ENCODE peak calls at places on chromosomes 2 and 18, in four cellular contexts. L is non-pigmented ciliary epithelial cell; S is choroid plexus epithelial cell; J is stimulated activated CD4-positive, alpha-beta T cell treated with anti-CD3 and anti-CD28 coated beads, Interleukin-1b, Interleukin-23, amount 100 ng/mL, for 48 hours. N is an unnamed sample.

GRCh38 chr2:109614715-109615636 is 812 bp downstream of the SOWAHC start:
- DNase-seq in L (no peak), J (no peak), S (no peak), N (no peak)

GRCh38 chr2:39265315-39265714 is 21.5 kb upstream of the CDKL4 start:
- DNase-seq in L (no peak), S (no peak), J (no peak), N (no peak)

GRCh38 chr2:181474227-181474626 is 17.0 kb downstream of the ITGA4 start:
- DNase-seq in L (no peak), S (no peak), J (no peak), N (no peak)

GRCh38 chr2:207663870-207664545 is 38.8 kb upstream of the METTL21A start:
- DNase-seq in J (no peak), L (no peak), S (no peak), N (no peak)

GRCh38 chr2:98502556-98503335 is 58.1 kb downstream of the INPP4A start:
- DNase-seq in L (no peak), J (no peak), S (peak), N (peak)

GRCh38 chr2:67996772-67997527 is 65.9 kb downstream of the C1D start:
- DNase-seq in L (no peak), S (no peak), J (no peak), N (no peak)

GRCh38 chr2:218659258-218659987 is at the start of the genes BCS1L and ZNF142:
- DNase-seq in S (peak), J (peak), L (peak), N (peak)

GRCh38 chr2:186891219-186891621 is 42.2 kb upstream of the ZSWIM2 start:
- DNase-seq in S (peak), L (peak), J (no peak), N (peak)

GRCh38 chr18:24246143-24246542 is 107.3 kb downstream of the CABYR start:
- DNase-seq in J (peak), L (no peak), S (no peak), N (no peak)

GRCh38 chr2:160719116-160719515 is 225.5 kb upstream of the RBMS1 start:
- DNase-seq in L (peak), S (peak), J (no peak), N (peak)

GRCh38 chr18:30903566-30903965 is 139.0 kb downstream of the DSC3 start:
- DNase-seq in J (no peak), S (peak), L (peak), N (no peak)

GRCh38 chr18:40109251-40110049 is 1845.6 kb upstream of the PIK3C3 start:
- DNase-seq in J (no peak), L (no peak), S (no peak), N (no peak)

GRCh38 chr2:9596621-9597311 is 34.0 kb downstream of the YWHAQ start:
- DNase-seq in L (no peak), S (no peak), J (no peak), N (no peak)

GRCh38 chr2:127917916-127918315 is 32.2 kb upstream of the AMMECR1L start:
- DNase-seq in S (peak), J (no peak), L (no peak), N (peak)

GRCh38 chr2:40034198-40034597 is 255.1 kb upstream of the THUMPD2 start:
- DNase-seq in S (peak), J (no peak), L (peak), N (peak)

GRCh38 chr18:57095884-57096283 is 51.0 kb upstream of the BOD1L2 start:
- DNase-seq in J (no peak), S (peak), L (peak), N (peak)

GRCh38 chr2:191657977-191658376 is 20.0 kb upstream of the NABP1 start:
- DNase-seq in S (peak), J (no peak), L (no peak), N (peak)

GRCh38 chr2:8148260-8148880 is 533.5 kb upstream of the ID2 start:
- DNase-seq in S (peak), L (peak), J (no peak), N (peak)

GRCh38 chr2:168660859-168661258 is 141.6 kb upstream of the NOSTRIN start:
- DNase-seq in L (no peak), J (no peak), S (peak), N (no peak)

GRCh38 chr2:177753682-177754475 is 318.7 kb downstream of the PDE11A start:
- DNase-seq in S (peak), L (peak), J (no peak), N (peak)

GRCh38 chr18:24322594-24323136 is 75.0 kb downstream of the OSBPL1A start:
- DNase-seq in J (no peak), L (no peak), S (peak), N (no peak)

GRCh38 chr2:74079522-74080341 is 68.0 kb downstream of the BOLA3 start:
- DNase-seq in L (no peak), J (no peak), S (no peak), N (no peak)

GRCh38 chr2:122011493-122012270 is 256.2 kb downstream of the TSN start:
- DNase-seq in S (peak), L (no peak), J (no peak), N (peak)

GRCh38 chr2:173354601-173355131 is at the start of gene CDCA7:
- DNase-seq in J (peak), L (no peak), S (peak), N (peak)

GRCh38 chr18:79932907-79933306 is 18.5 kb downstream of the SLC66A2 start:
- DNase-seq in J (no peak), S (no peak), L (no peak), N (no peak)

GRCh38 chr2:27211241-27211942 is 449 bp upstream of the ATRAID start:
- DNase-seq in J (no peak), S (no peak), L (no peak), N (no peak)

GRCh38 chr18:79690586-79691482 is 11.2 kb downstream of the CTDP1 start:
- DNase-seq in L (no peak), S (no peak), J (no peak), N (no peak)

GRCh38 chr2:27446057-27446456 is 3.9 kb downstream of the KRTCAP3 start:
- DNase-seq in J (no peak), L (no peak), S (no peak), N (no peak)

GRCh38 chr2:24024018-24024417 is 14.1 kb downstream of the MFSD2B start:
- DNase-seq in S (peak), L (no peak), J (no peak), N (peak)

GRCh38 chr2:120344991-120345975 is 653 bp upstream of the INHBB start:
- DNase-seq in J (no peak), L (no peak), S (no peak), N (no peak)

GRCh38 chr2:15043336-15044058 is 411.0 kb downstream of the LRATD1 start:
- DNase-seq in J (no peak), L (no peak), S (no peak), N (no peak)

GRCh38 chr18:76670564-76671288 is 151.6 kb upstream of the ZNF236 start:
- DNase-seq in J (no peak), L (no peak), S (no peak), N (no peak)

GRCh38 chr2:103222974-103223373 is 461.1 kb downstream of the TMEM182 start:
- DNase-seq in S (no peak), J (no peak), L (no peak), N (no peak)